ENCODE peak calls at places on chromosomes 11 and 22, in seven cellular contexts. U, N, H, G, C, V and O are unnamed samples.

GRCh38 chr11:45211732-45212131 is 65.3 kb downstream of the PRDM11 start:
- DNase-seq in U (no peak), N (no peak), H (no peak), G (no peak), C (no peak), V (no peak), O (no peak)

GRCh38 chr22:30159561-30160353 is 79.5 kb downstream of the HORMAD2 start:
- DNase-seq in U (peak), N (peak), H (no peak), G (no peak), C (peak), V (no peak), O (peak)

GRCh38 chr11:44568706-44569473 is 3.4 kb downstream of the CD82 start:
- DNase-seq in U (peak), N (peak), H (peak), G (no peak), C (peak), V (peak), O (no peak)

GRCh38 chr22:24996420-24996952 is 44.0 kb downstream of the KIAA1671 start:
- DNase-seq in U (peak), N (peak), H (no peak), G (no peak), C (peak), V (no peak), O (peak)

GRCh38 chr11:78635814-78636506 is 61.3 kb upstream of the NARS2 start:
- DNase-seq in U (no peak), N (no peak), H (no peak), G (no peak), C (no peak), V (no peak), O (no peak)

GRCh38 chr11:9057032-9057431 is 34.4 kb downstream of the SCUBE2 start:
- DNase-seq in U (no peak), N (peak), H (no peak), G (peak), C (no peak), V (no peak), O (no peak)

GRCh38 chr22:48373626-48374173 is 1454.0 kb downstream of the BRD1 start:
- DNase-seq in U (no peak), N (no peak), H (no peak), G (no peak), C (no peak), V (no peak), O (no peak)

GRCh38 chr11:2655834-2656622 is 43.8 kb downstream of the KCNQ1OT1 start:
- DNase-seq in U (peak), N (peak), H (no peak), G (peak), C (peak), V (no peak), O (no peak)

GRCh38 chr11:101127699-101128570 is 1.7 kb downstream of the PGR start:
- DNase-seq in U (no peak), N (no peak), H (no peak), G (no peak), C (no peak), V (no peak), O (peak)

GRCh38 chr11:85974126-85974525 is 94.8 kb downstream of the PICALM start:
- DNase-seq in U (no peak), N (peak), H (no peak), G (no peak), C (peak), V (no peak), O (no peak)

GRCh38 chr11:3859373-3859881 is 4.0 kb downstream of the STIM1 start:
- DNase-seq in U (peak), N (no peak), H (no peak), G (no peak), C (no peak), V (no peak), O (no peak)

GRCh38 chr22:22691716-22692701 is 47.6 kb downstream of the GGTLC2 start:
- DNase-seq in U (peak), N (no peak), H (no peak), G (no peak), C (peak), V (no peak), O (no peak)

GRCh38 chr11:95076416-95076815 is 9.7 kb downstream of the SRSF8 start:
- DNase-seq in U (peak), N (peak), H (no peak), G (peak), C (peak), V (no peak), O (peak)

GRCh38 chr11:122696662-122697061 is 41.1 kb downstream of the UBASH3B start:
- DNase-seq in U (no peak), N (no peak), H (no peak), G (no peak), C (no peak), V (peak), O (no peak)

GRCh38 chr11:61150656-61151544 is 10.3 kb downstream of the VPS37C start:
- DNase-seq in U (no peak), N (no peak), H (no peak), G (no peak), C (no peak), V (no peak), O (no peak)

GRCh38 chr22:28440517-28441366 is 238.9 kb downstream of the TTC28 start:
- DNase-seq in U (no peak), N (peak), H (no peak), G (no peak), C (peak), V (no peak), O (no peak)

GRCh38 chr11:41040474-41040873 is 419.0 kb downstream of the LRRC4C start:
- DNase-seq in U (no peak), N (no peak), H (no peak), G (no peak), C (no peak), V (no peak), O (no peak)

GRCh38 chr11:76610871-76611475 is 59.6 kb downstream of the LRRC32 start:
- DNase-seq in U (no peak), N (no peak), H (no peak), G (peak), C (no peak), V (no peak), O (no peak)

GRCh38 chr22:26849575-26849974 is 192.2 kb downstream of the MIAT start:
- DNase-seq in U (no peak), N (no peak), H (no peak), G (no peak), C (no peak), V (no peak), O (no peak)

GRCh38 chr11:3623126-3623525 is 18.7 kb downstream of the ART5 start:
- DNase-seq in U (no peak), N (no peak), H (no peak), G (no peak), C (no peak), V (no peak), O (no peak)

GRCh38 chr22:36781656-36782627 is 6.0 kb upstream of the IFT27 start:
- DNase-seq in U (peak), N (peak), H (peak), G (peak), C (peak), V (peak), O (peak)

GRCh38 chr22:40524392-40525249 is 111.9 kb downstream of the MRTFA start:
- DNase-seq in U (no peak), N (no peak), H (no peak), G (no peak), C (peak), V (no peak), O (no peak)

GRCh38 chr22:49951001-49951677 is 9.4 kb upstream of the PIM3 start:
- DNase-seq in U (peak), N (no peak), H (no peak), G (peak), C (no peak), V (no peak), O (peak)

GRCh38 chr11:78469905-78470304 is 52.3 kb upstream of the GAB2 start:
- DNase-seq in U (no peak), N (no peak), H (no peak), G (no peak), C (no peak), V (no peak), O (no peak)

GRCh38 chr11:2588809-2589537 is 110.8 kb downstream of the KCNQ1OT1 start:
- DNase-seq in U (no peak), N (peak), H (no peak), G (no peak), C (no peak), V (no peak), O (peak)

GRCh38 chr11:32032478-32032877 is 58.4 kb upstream of the RCN1 start:
- DNase-seq in U (no peak), N (no peak), H (no peak), G (no peak), C (peak), V (no peak), O (no peak)

GRCh38 chr11:59012942-59013256 is 73.2 kb upstream of the GLYATL1B start:
- DNase-seq in U (no peak), N (no peak), H (no peak), G (no peak), C (no peak), V (no peak), O (no peak)

GRCh38 chr11:67043572-67044329 is 12.9 kb upstream of the RHOD start:
- DNase-seq in U (no peak), N (no peak), H (no peak), G (no peak), C (no peak), V (no peak), O (no peak)

GRCh38 chr11:130052556-130052955 is 17.1 kb upstream of the APLP2 start:
- DNase-seq in U (no peak), N (peak), H (no peak), G (no peak), C (no peak), V (no peak), O (no peak)

GRCh38 chr11:78647986-78648875 is 73.6 kb upstream of the NARS2 start:
- DNase-seq in U (no peak), N (no peak), H (no peak), G (peak), C (no peak), V (no peak), O (no peak)

GRCh38 chr11:130886704-130887103 is 29.6 kb downstream of the SNX19 start:
- DNase-seq in U (no peak), N (no peak), H (no peak), G (no peak), C (no peak), V (no peak), O (no peak)

GRCh38 chr11:6531267-6531752 is 34.2 kb downstream of the DNHD1 start:
- DNase-seq in U (peak), N (peak), H (peak), G (peak), C (peak), V (no peak), O (no peak)

GRCh38 chr11:112694813-112695212 is 266.4 kb upstream of the NCAM1 start:
- DNase-seq in U (no peak), N (no peak), H (no peak), G (no peak), C (peak), V (no peak), O (no peak)